ENCODE peak calls at places on chromosomes 2 and 18, in six cellular contexts. W is fibroblast of the conjunctiva; F is fibroblast of lung; L is RCC 7860; D is activated naive CD8-positive, alpha-beta T cell treated with anti-CD3 and anti-CD28 coated beads for 36 hours; G is uterus. X is an unnamed sample.

GRCh38 chr2:7203056-7203467 is 285.9 kb downstream of the RNF144A start:
- DNase-seq in W (peak; percentile 68), F (peak; percentile 59), L (peak; percentile 12), D (peak; percentile 47), G (peak; percentile 23), X (peak; percentile 12)

GRCh38 chr18:9905401-9905922 is 8.4 kb upstream of the VAPA start:
- DNase-seq in W (no peak), F (no peak), L (peak; percentile 57), D (no peak), G (peak; percentile 50), X (peak; percentile 57)

GRCh38 chr18:69444221-69444620 is 43.5 kb downstream of the DOK6 start:
- DNase-seq in W (peak; percentile 36), F (peak; percentile 30), L (no peak), D (no peak), G (no peak), X (no peak)

GRCh38 chr2:234426616-234427015 is 70.3 kb downstream of the ARL4C start:
- DNase-seq in W (no peak), F (no peak), L (no peak), D (peak; percentile 21), G (no peak), X (no peak)

GRCh38 chr2:120059483-120059882 is 46.6 kb downstream of the EPB41L5 start:
- DNase-seq in W (no peak), F (no peak), L (no peak), D (no peak), G (no peak), X (no peak)

GRCh38 chr2:170813611-170814550 is 2.8 kb upstream of the GAD1 start:
- DNase-seq in W (no peak), F (peak; percentile 52), L (no peak), D (no peak), G (no peak), X (no peak)

GRCh38 chr2:166610180-166610919 is 116.3 kb upstream of the SCN7A start:
- DNase-seq in W (no peak), F (peak; percentile 23), L (no peak), D (peak; percentile 11), G (no peak), X (no peak)

GRCh38 chr2:56121995-56122394 is 61.8 kb upstream of the CCDC85A start:
- DNase-seq in W (no peak), F (no peak), L (no peak), D (no peak), G (no peak), X (no peak)

GRCh38 chr18:58997811-58998337 is 133.2 kb downstream of the ZNF532 start:
- DNase-seq in W (peak; percentile 57), F (peak; percentile 97), L (peak; percentile 22), D (no peak), G (peak; percentile 57), X (no peak)

GRCh38 chr2:226411727-226412360 is 387.8 kb downstream of the IRS1 start:
- DNase-seq in W (no peak), F (peak; percentile 86), L (peak; percentile 98), D (no peak), G (no peak), X (peak; percentile 94)

GRCh38 chr2:108604196-108604595 is 69.9 kb downstream of the LIMS1 start:
- DNase-seq in W (no peak), F (peak; percentile 64), L (peak; percentile 23), D (no peak), G (no peak), X (no peak)

GRCh38 chr2:177758591-177759371 is 313.8 kb downstream of the PDE11A start:
- DNase-seq in W (peak; percentile 22), F (peak; percentile 55), L (no peak), D (no peak), G (peak; percentile 58), X (no peak)

GRCh38 chr2:54648256-54648655 is 75.2 kb upstream of the EML6 start:
- DNase-seq in W (no peak), F (no peak), L (no peak), D (no peak), G (no peak), X (no peak)

GRCh38 chr2:204357175-204357695 is 188.0 kb upstream of the PARD3B start:
- DNase-seq in W (no peak), F (no peak), L (no peak), D (no peak), G (no peak), X (no peak)

GRCh38 chr2:227861011-227861410 is 10.4 kb upstream of the DAW1 start:
- DNase-seq in W (no peak), F (peak; percentile 50), L (no peak), D (no peak), G (no peak), X (no peak)

GRCh38 chr2:208609166-208609804 is 202.7 kb downstream of the PTH2R start:
- DNase-seq in W (no peak), F (no peak), L (no peak), D (no peak), G (no peak), X (peak; percentile 15)

GRCh38 chr2:44335806-44336538 is 25.3 kb downstream of the PREPL start:
- DNase-seq in W (no peak), F (peak; percentile 63), L (no peak), D (no peak), G (no peak), X (no peak)

GRCh38 chr2:24009680-24010476 is at the start of gene MFSD2B:
- DNase-seq in W (no peak), F (peak; percentile 12), L (no peak), D (no peak), G (no peak), X (no peak)

GRCh38 chr2:240302041-240302440 is 133.4 kb upstream of the GPC1 start:
- DNase-seq in W (no peak), F (no peak), L (no peak), D (no peak), G (no peak), X (no peak)

GRCh38 chr2:31992025-31992566 is 18.7 kb downstream of the MEMO1 start:
- DNase-seq in W (no peak), F (no peak), L (no peak), D (no peak), G (no peak), X (no peak)

GRCh38 chr18:49733896-49734585 is 79.3 kb downstream of the ACAA2 start:
- DNase-seq in W (no peak), F (no peak), L (no peak), D (no peak), G (no peak), X (no peak)

GRCh38 chr2:71880846-71881610 is 266.6 kb downstream of the CYP26B1 start:
- DNase-seq in W (peak; percentile 53), F (peak; percentile 82), L (peak; percentile 88), D (no peak), G (no peak), X (no peak)

GRCh38 chr2:238747557-238747956 is 100.3 kb upstream of the TWIST2 start:
- DNase-seq in W (no peak), F (no peak), L (no peak), D (no peak), G (no peak), X (no peak)

GRCh38 chr2:9629222-9630000 is 1.4 kb downstream of the YWHAQ start:
- DNase-seq in W (no peak), F (peak; percentile 62), L (peak; percentile 34), D (no peak), G (no peak), X (no peak)

GRCh38 chr2:224901121-224901676 is 141.1 kb downstream of the DOCK10 start:
- DNase-seq in W (no peak), F (no peak), L (no peak), D (no peak), G (no peak), X (no peak)

GRCh38 chr2:37154790-37155189 is 2.0 kb downstream of the EIF2AK2 start:
- DNase-seq in W (no peak), F (no peak), L (no peak), D (no peak), G (no peak), X (no peak)

GRCh38 chr2:105611328-105611627 is 133.4 kb upstream of the NCK2 start:
- DNase-seq in W (no peak), F (no peak), L (no peak), D (no peak), G (no peak), X (no peak)

GRCh38 chr2:24816884-24817283 is 23.7 kb downstream of the CENPO start:
- DNase-seq in W (peak; percentile 30), F (peak; percentile 94), L (peak; percentile 43), D (no peak), G (peak; percentile 13), X (no peak)

GRCh38 chr2:203361922-203362321 is 33.7 kb downstream of the ABI2 start:
- DNase-seq in W (no peak), F (peak; percentile 19), L (no peak), D (no peak), G (no peak), X (no peak)

GRCh38 chr18:47883771-47884413 is 46.6 kb downstream of the SMAD2 start:
- DNase-seq in W (no peak), F (peak; percentile 85), L (peak; percentile 65), D (peak; percentile 9), G (no peak), X (no peak)

GRCh38 chr2:10912076-10912731 is 470 bp downstream of the KCNF1 start:
- DNase-seq in W (no peak), F (no peak), L (no peak), D (no peak), G (no peak), X (no peak)

GRCh38 chr18:50944245-50944917 is 23.5 kb upstream of the ELAC1 start:
- DNase-seq in W (no peak), F (peak; percentile 6), L (no peak), D (no peak), G (no peak), X (no peak)